ENCODE peak calls at places on chromosomes 16 and 17, in eight cellular contexts. H is activated CD8-positive, alpha-beta memory T cell treated with anti-CD3 and anti-CD28 coated beads, Interleukin-2, amount 50 U/mL, for 48 hours; M is GM19239; J is AG10803; I is adrenal gland; W is T-helper 1 cell; C is stimulated activated naive CD8-positive, alpha-beta T cell treated with anti-CD3 and anti-CD28 coated beads, Interleukin-15, Interleukin-2, amounts not matched to agents 100 U/mL and 50 U/mL, for 24 hours; Q is lower leg skin. B is an unnamed sample.

GRCh38 chr16:56606688-56607618 is 1.4 kb upstream of the MT2A start:
- DNase-seq in Q (peak; percentile 98), J (peak; percentile 99), I (peak; percentile 95), C (peak; percentile 37), M (no peak), H (no peak), W (no peak), B (no peak)

GRCh38 chr16:2267913-2268666 is at the start of gene RNPS1:
- DNase-seq in C (peak; percentile 98), M (peak; percentile 98), Q (peak; percentile 99), W (peak; percentile 88), J (peak; percentile 92), H (peak; percentile 99), I (peak; percentile 96), B (peak; percentile 91)

GRCh38 chr16:62965831-62966230 is 929.6 kb upstream of the CDH8 start:
- DNase-seq in M (no peak), I (no peak), J (no peak), W (no peak), H (no peak), C (no peak), Q (no peak), B (no peak)

GRCh38 chr17:3794890-3795757 is 5.9 kb downstream of the ITGAE start:
- DNase-seq in M (no peak), J (peak; percentile 20), I (no peak), W (no peak), C (peak; percentile 72), H (peak; percentile 83), Q (no peak), B (no peak)

GRCh38 chr17:28344011-28344410 is 8.4 kb downstream of the TNFAIP1 start:
- DNase-seq in H (no peak), I (no peak), J (no peak), Q (no peak), W (no peak), C (no peak), M (no peak), B (no peak)

GRCh38 chr16:80167657-80168056 is 373.1 kb upstream of the DYNLRB2 start:
- DNase-seq in J (no peak), Q (no peak), H (no peak), C (no peak), M (no peak), I (no peak), W (no peak), B (no peak)

GRCh38 chr17:77891602-77892001 is 66.9 kb upstream of the TNRC6C start:
- DNase-seq in Q (no peak), W (no peak), H (no peak), M (no peak), I (no peak), C (no peak), J (no peak), B (no peak)

GRCh38 chr16:14409563-14409962 is 220.5 kb downstream of the PARN start:
- DNase-seq in J (peak; percentile 97), I (peak; percentile 47), W (no peak), Q (peak; percentile 86), H (no peak), M (no peak), C (no peak), B (no peak)

GRCh38 chr17:81313776-81314409 is 18.8 kb upstream of the SLC38A10 start:
- DNase-seq in C (no peak), H (no peak), J (no peak), W (no peak), M (no peak), I (no peak), Q (no peak), B (no peak)

GRCh38 chr17:78976907-78977680 is 2.6 kb downstream of the LGALS3BP start:
- DNase-seq in M (no peak), C (no peak), Q (no peak), I (peak; percentile 30), W (no peak), H (no peak), J (no peak), B (no peak)

GRCh38 chr16:71852146-71852545 is 6.4 kb downstream of the ATXN1L start:
- DNase-seq in J (no peak), Q (no peak), M (no peak), H (no peak), C (no peak), I (no peak), W (no peak), B (no peak)

GRCh38 chr17:2786176-2786881 is 9.9 kb upstream of the RAP1GAP2 start:
- DNase-seq in H (peak; percentile 97), W (peak; percentile 78), Q (peak; percentile 94), M (peak; percentile 91), J (peak; percentile 44), C (peak; percentile 94), I (peak; percentile 85), B (peak; percentile 94)

GRCh38 chr16:29815032-29815721 is 775 bp upstream of the PAGR1 start:
- DNase-seq in C (peak; percentile 59), W (no peak), I (peak; percentile 61), H (peak; percentile 76), M (no peak), J (no peak), Q (peak; percentile 92), B (no peak)

GRCh38 chr17:59331929-59332889 is 754 bp downstream of the YPEL2 start:
- DNase-seq in H (peak; percentile 72), W (peak; percentile 7), M (peak; percentile 29), I (peak; percentile 56), Q (peak; percentile 94), C (peak; percentile 56), J (no peak), B (no peak)

GRCh38 chr17:2933606-2934005 is 129.8 kb downstream of the OR1D5 start:
- DNase-seq in H (no peak), M (no peak), C (no peak), J (no peak), W (no peak), I (no peak), Q (no peak), B (no peak)

GRCh38 chr17:68356520-68356919 is 65.2 kb downstream of the ARSG start:
- DNase-seq in W (no peak), I (no peak), M (peak; percentile 44), J (no peak), Q (no peak), C (peak; percentile 63), H (peak; percentile 74), B (peak; percentile 65)

GRCh38 chr16:57380671-57381462 is 8.6 kb downstream of the CX3CL1 start:
- DNase-seq in C (peak; percentile 47), Q (peak; percentile 86), M (no peak), J (no peak), W (no peak), I (peak; percentile 34), H (no peak), B (no peak)